ENCODE peak calls at places on chromosomes 5 and 9, in five cellular contexts. One of them, this sample, is unnamed.

GRCh38 chr5:43663916-43664315 is 60.9 kb downstream of the NNT start:
- DNase-seq in GM06990: no peak
- DNase-seq in gastrocnemius medialis: no peak
- DNase-seq in lower lobe of right lung: no peak
- DNase-seq in heart left ventricle: no peak
- DNase-seq in this sample: no peak

GRCh38 chr5:173197375-173197891 is 37.6 kb downstream of the NKX2-5 start:
- DNase-seq in GM06990: no peak
- DNase-seq in gastrocnemius medialis: no peak
- DNase-seq in lower lobe of right lung: no peak
- DNase-seq in heart left ventricle: no peak
- DNase-seq in this sample: no peak

GRCh38 chr5:134273642-134274361 is 47.9 kb upstream of the PPP2CA start:
- DNase-seq in GM06990: no peak
- DNase-seq in gastrocnemius medialis: no peak
- DNase-seq in lower lobe of right lung: no peak
- DNase-seq in heart left ventricle: no peak
- DNase-seq in this sample: no peak

GRCh38 chr5:176943816-176944215 is 44.7 kb upstream of the HK3 start:
- DNase-seq in GM06990: no peak
- DNase-seq in gastrocnemius medialis: no peak
- DNase-seq in lower lobe of right lung: no peak
- DNase-seq in heart left ventricle: no peak
- DNase-seq in this sample: peak

GRCh38 chr5:122195784-122196394 is 66.5 kb downstream of the ZNF474 start:
- DNase-seq in GM06990: no peak
- DNase-seq in gastrocnemius medialis: no peak
- DNase-seq in lower lobe of right lung: no peak
- DNase-seq in heart left ventricle: no peak
- DNase-seq in this sample: peak

GRCh38 chr9:134379774-134380431 is 53.6 kb downstream of the RXRA start:
- DNase-seq in GM06990: no peak
- DNase-seq in gastrocnemius medialis: no peak
- DNase-seq in lower lobe of right lung: no peak
- DNase-seq in heart left ventricle: no peak
- DNase-seq in this sample: peak

GRCh38 chr5:167797933-167798332 is 493.5 kb upstream of the WWC1 start:
- DNase-seq in GM06990: no peak
- DNase-seq in gastrocnemius medialis: no peak
- DNase-seq in lower lobe of right lung: no peak
- DNase-seq in heart left ventricle: no peak
- DNase-seq in this sample: no peak

GRCh38 chr9:86487222-86487841 is 133.1 kb upstream of the TUT7 start:
- DNase-seq in GM06990: no peak
- DNase-seq in gastrocnemius medialis: no peak
- DNase-seq in lower lobe of right lung: no peak
- DNase-seq in heart left ventricle: no peak
- DNase-seq in this sample: peak

GRCh38 chr5:138083702-138084101 is at the start of gene WNT8A:
- DNase-seq in GM06990: no peak
- DNase-seq in gastrocnemius medialis: no peak
- DNase-seq in lower lobe of right lung: no peak
- DNase-seq in heart left ventricle: no peak
- DNase-seq in this sample: peak

GRCh38 chr5:138077064-138077696 is 6.7 kb upstream of the WNT8A start:
- DNase-seq in GM06990: no peak
- DNase-seq in gastrocnemius medialis: peak
- DNase-seq in lower lobe of right lung: peak
- DNase-seq in heart left ventricle: no peak
- DNase-seq in this sample: peak

GRCh38 chr5:138082033-138082432 is 1.8 kb upstream of the WNT8A start:
- DNase-seq in GM06990: no peak
- DNase-seq in gastrocnemius medialis: no peak
- DNase-seq in lower lobe of right lung: no peak
- DNase-seq in heart left ventricle: no peak
- DNase-seq in this sample: peak

GRCh38 chr5:138078006-138078643 is 5.7 kb upstream of the WNT8A start:
- DNase-seq in GM06990: no peak
- DNase-seq in gastrocnemius medialis: no peak
- DNase-seq in lower lobe of right lung: no peak
- DNase-seq in heart left ventricle: no peak
- DNase-seq in this sample: peak
- H3K4me3 ChIP-seq in GM06990: no peak
- H3K4me3 ChIP-seq in gastrocnemius medialis: no peak
- H3K4me3 ChIP-seq in lower lobe of right lung: no peak
- H3K4me3 ChIP-seq in heart left ventricle: no peak
- H3K4me3 ChIP-seq in this sample: no peak

DNA sequence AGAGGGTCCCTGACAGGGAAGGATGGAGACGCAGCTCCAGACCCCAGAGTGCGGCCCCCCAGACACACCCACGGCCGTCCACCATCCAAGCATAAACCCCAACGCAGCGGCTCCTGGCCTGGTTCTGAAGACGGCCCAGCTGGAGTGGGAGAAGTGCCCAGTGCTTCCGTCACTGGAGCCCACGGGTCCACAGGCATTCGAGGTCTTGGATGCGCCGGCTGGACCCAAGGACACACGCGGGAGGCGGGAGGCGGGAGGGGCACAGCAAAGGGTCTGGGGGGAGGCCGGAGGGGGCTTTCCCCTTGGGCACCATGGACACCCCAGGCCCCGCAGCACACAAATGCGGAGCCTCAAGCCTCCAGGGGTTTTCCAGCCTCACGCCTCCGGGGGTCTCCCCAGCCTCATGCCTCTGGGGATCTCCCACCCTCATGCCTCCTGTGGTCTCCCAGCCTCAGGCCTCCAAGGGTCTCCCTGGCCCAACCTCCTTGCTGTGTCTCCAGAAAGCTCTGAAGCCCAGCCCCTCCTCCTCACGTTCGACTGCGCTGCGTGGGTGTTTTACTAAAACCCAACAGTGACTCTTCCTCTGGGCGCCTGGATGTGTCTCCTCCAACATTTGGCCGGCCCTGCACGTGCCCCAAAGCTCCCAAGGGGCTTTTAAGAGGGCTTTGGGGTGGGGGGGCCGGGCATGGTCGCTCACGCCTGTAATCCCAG is 15.2 kb downstream of the EXD3 start:
- DNase-seq in GM06990: no peak
- DNase-seq in gastrocnemius medialis: no peak
- DNase-seq in lower lobe of right lung: no peak
- DNase-seq in heart left ventricle: peak
- DNase-seq in this sample: peak
- H3K4me3 ChIP-seq in GM06990: peak
- H3K4me3 ChIP-seq in gastrocnemius medialis: peak
- H3K4me3 ChIP-seq in lower lobe of right lung: peak
- H3K4me3 ChIP-seq in heart left ventricle: peak
- H3K4me3 ChIP-seq in this sample: no peak

DNA sequence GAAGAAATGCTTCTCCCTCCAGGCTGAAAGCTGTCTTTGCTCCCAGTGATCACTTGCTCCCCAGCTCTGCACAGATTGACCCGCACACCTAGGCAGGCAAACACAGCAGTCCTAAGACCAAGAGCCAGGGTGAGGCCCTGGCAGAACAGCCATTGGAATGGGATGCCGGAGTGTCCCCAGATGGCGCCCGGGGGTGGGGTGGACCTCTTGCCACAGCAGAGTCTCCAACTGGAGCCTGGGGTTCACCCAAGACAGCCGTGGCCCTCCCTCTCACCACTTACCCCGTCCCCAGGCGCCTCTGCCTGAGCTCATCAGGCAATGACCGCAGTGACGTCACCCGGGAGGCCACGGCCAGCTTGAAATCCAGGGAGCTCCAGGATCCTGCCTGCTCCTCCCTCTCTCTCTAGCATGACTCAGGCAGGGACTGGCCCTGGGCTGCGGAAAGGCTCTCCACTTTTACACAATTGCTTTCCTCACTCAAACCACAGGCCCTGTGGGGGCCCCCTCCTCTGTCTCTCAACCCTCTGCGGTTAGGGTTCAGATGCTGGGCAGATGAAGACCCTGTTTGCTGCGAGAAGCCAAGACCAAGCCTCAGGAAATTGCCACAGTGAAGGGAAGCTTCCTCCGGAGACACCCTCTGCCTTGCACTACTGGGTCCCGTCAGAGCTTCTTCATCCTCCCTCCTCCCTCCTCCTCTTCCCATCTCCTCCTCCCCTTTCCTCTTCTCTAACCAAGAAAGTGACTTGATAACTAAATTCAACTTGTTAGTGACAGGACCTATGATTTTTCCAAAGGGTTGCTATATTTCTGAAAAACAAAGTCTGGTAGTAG is 24.3 kb upstream of the PTGES start:
- DNase-seq in GM06990: no peak
- DNase-seq in gastrocnemius medialis: peak
- DNase-seq in lower lobe of right lung: peak
- DNase-seq in heart left ventricle: peak
- DNase-seq in this sample: peak
- H3K4me3 ChIP-seq in GM06990: no peak
- H3K4me3 ChIP-seq in gastrocnemius medialis: no peak
- H3K4me3 ChIP-seq in lower lobe of right lung: no peak
- H3K4me3 ChIP-seq in heart left ventricle: peak
- H3K4me3 ChIP-seq in this sample: no peak

DNA sequence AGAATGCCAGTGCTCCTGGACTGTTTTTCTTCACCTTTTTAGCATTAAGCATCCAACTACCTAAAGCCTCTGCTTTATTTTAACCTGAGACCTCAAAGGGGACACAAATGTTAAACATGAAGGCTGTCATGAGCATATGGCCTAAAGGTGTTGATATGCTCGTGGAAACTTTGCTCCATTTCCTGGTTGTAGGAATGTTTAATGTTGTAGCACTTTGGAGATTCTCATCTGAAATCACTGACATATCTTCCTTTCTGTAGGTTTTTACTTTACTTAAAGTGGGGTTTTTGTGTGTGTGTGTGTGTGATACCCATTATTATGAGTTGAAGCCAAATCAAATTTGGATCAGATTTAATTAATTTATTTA is 37.0 kb downstream of the HABP4 start:
- DNase-seq in GM06990: no peak
- DNase-seq in gastrocnemius medialis: no peak
- DNase-seq in lower lobe of right lung: no peak
- DNase-seq in heart left ventricle: no peak
- DNase-seq in this sample: no peak
- H3K4me3 ChIP-seq in GM06990: no peak
- H3K4me3 ChIP-seq in gastrocnemius medialis: no peak
- H3K4me3 ChIP-seq in lower lobe of right lung: no peak
- H3K4me3 ChIP-seq in heart left ventricle: no peak
- H3K4me3 ChIP-seq in this sample: no peak

DNA sequence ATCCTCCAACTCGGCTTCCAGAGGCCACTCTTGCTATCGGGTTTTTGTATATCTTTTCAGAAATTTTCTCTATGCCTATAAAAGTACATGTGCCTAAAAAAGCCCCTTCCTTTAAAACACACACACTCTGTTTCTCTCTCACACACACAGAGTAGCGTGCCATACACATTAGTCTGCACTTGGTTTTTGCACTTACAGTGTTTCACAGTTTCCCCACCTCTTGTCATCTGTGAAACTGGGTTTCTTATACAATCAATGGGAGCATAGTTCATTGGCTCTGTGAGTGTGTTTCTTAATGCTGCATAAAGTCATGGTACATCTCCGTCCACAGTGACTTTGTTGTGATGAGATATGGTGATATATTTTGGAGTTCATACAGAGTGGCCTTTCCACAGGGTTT is 664 bp upstream of the IGFBPL1 start:
- DNase-seq in GM06990: no peak
- DNase-seq in gastrocnemius medialis: no peak
- DNase-seq in lower lobe of right lung: no peak
- DNase-seq in heart left ventricle: no peak
- DNase-seq in this sample: no peak
- H3K4me3 ChIP-seq in GM06990: no peak
- H3K4me3 ChIP-seq in gastrocnemius medialis: no peak
- H3K4me3 ChIP-seq in lower lobe of right lung: no peak
- H3K4me3 ChIP-seq in heart left ventricle: no peak
- H3K4me3 ChIP-seq in this sample: no peak

DNA sequence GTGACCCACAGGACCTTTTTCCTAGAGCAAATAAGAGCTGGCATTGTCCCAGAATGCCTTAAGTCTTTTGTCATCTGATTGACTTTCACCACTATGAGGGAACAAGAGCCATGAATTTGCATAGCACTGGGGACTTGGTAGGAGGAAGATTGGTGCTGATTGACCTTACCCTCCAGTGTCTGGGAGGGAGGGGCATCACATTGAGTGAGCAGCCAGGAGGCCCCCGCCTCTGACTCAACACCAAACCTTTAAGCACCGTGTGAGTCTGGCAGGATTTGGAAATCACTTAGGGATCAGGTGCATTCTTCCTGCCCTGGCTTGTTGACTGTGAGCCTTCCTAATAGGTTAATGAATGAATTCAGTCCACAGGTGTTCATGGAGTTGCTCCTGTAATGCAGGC is 40.7 kb downstream of the WNK2 start:
- DNase-seq in GM06990: no peak
- DNase-seq in gastrocnemius medialis: no peak
- DNase-seq in lower lobe of right lung: no peak
- DNase-seq in heart left ventricle: no peak
- DNase-seq in this sample: peak
- H3K4me3 ChIP-seq in GM06990: no peak
- H3K4me3 ChIP-seq in gastrocnemius medialis: no peak
- H3K4me3 ChIP-seq in lower lobe of right lung: no peak
- H3K4me3 ChIP-seq in heart left ventricle: no peak
- H3K4me3 ChIP-seq in this sample: no peak

This sample was measured in H7.